ENCODE peak calls at places on chromosome 14, in eight cellular contexts. K is small intestine, H is tibial artery, W is Peyer's patch, Q is HepG2, Z is psoas muscle, G is upper lobe of right lung, X is heart left ventricle. P is an unnamed sample. For H3K4me1, the result is how much of the 10 kb centered on the place peaks cover.

GRCh38 chr14:101231828-101232227 is 328.3 kb upstream of the RTL1 start:
- DNase-seq in X (no peak), K (no peak), Q (no peak), Z (peak), G (no peak), W (no peak), H (no peak), P (peak)

GRCh38 chr14:55707365-55707804 is 127.4 kb downstream of the KTN1 start:
- DNase-seq in Z (no peak), Q (peak), K (peak), G (no peak), W (no peak), X (no peak), H (no peak), P (no peak)

GRCh38 chr14:25069889-25070288 is 19.9 kb upstream of the STXBP6 start:
- DNase-seq in K (no peak), Z (no peak), W (no peak), H (no peak), X (no peak), G (no peak), Q (no peak), P (no peak)

GRCh38 chr14:52902971-52903385 is 47.9 kb downstream of the FERMT2 start:
- DNase-seq in K (no peak), H (no peak), X (no peak), Z (no peak), G (no peak), Q (no peak), W (no peak), P (no peak)

GRCh38 chr14:94368956-94369355 is 19.4 kb downstream of the SERPINA1 start:
- DNase-seq in G (no peak), W (no peak), Z (no peak), H (no peak), Q (peak), K (no peak), X (no peak), P (no peak)

GRCh38 chr14:46580941-46581671 is 70.5 kb downstream of the RPL10L start:
- DNase-seq in Q (peak), G (no peak), Z (no peak), X (no peak), H (no peak), K (peak), W (no peak), P (no peak)

GRCh38 chr14:87014854-87015253 is 978.1 kb downstream of the GALC start:
- DNase-seq in K (no peak), H (no peak), X (no peak), Z (no peak), Q (no peak), G (no peak), W (no peak), P (no peak)

GRCh38 chr14:104827173-104828055 is 26.5 kb downstream of the ZBTB42 start:
- DNase-seq in G (peak), Q (peak), K (peak), X (no peak), Z (no peak), H (peak), W (peak), P (no peak)

GRCh38 chr14:26596722-26597030 is 1.2 kb downstream of the NOVA1 start:
- DNase-seq in H (peak), K (no peak), W (no peak), Q (no peak), Z (peak), X (no peak), G (peak), P (no peak)

GRCh38 chr14:83347874-83348273 is 1814.2 kb upstream of the SEL1L start:
- DNase-seq in X (no peak), W (no peak), H (no peak), K (no peak), G (no peak), Q (no peak), Z (no peak), P (no peak)

GRCh38 chr14:86038401-86038985 is 508.5 kb downstream of the FLRT2 start:
- DNase-seq in G (peak), Z (no peak), W (no peak), X (peak), K (no peak), Q (peak), H (no peak), P (no peak)

GRCh38 chr14:97791072-97791471 is 993.9 kb downstream of the VRK1 start:
- DNase-seq in X (no peak), W (no peak), K (no peak), Q (no peak), Z (no peak), H (no peak), G (no peak), P (no peak)

GRCh38 chr14:105092912-105093425 is 27.7 kb upstream of the GPR132 start:
- DNase-seq in H (peak), K (peak), Q (no peak), G (peak), W (peak), X (peak), Z (no peak), P (no peak)

GRCh38 chr14:77376380-77376770 is 519 bp downstream of the TMED8 start:
- DNase-seq in Q (no peak), X (peak), Z (peak), G (peak), K (peak), H (no peak), W (no peak), P (no peak)

GRCh38 chr14:68898248-68899032 is 80.7 kb downstream of the ACTN1 start:
- DNase-seq in G (no peak), K (no peak), Z (peak), H (no peak), W (no peak), X (no peak), Q (no peak), P (no peak)

GRCh38 chr14:59190372-59190771 is 1.9 kb downstream of the DAAM1 start:
- DNase-seq in G (no peak), X (peak), W (no peak), Q (peak), Z (no peak), K (no peak), H (no peak), P (peak)

GRCh38 chr14:95514131-95515079 is 2.0 kb downstream of the SYNE3 start:
- DNase-seq in X (no peak), H (no peak), Q (no peak), K (no peak), Z (no peak), G (no peak), W (no peak), P (peak)

GRCh38 chr14:50351016-50351415 is 38.9 kb downstream of the DMAC2L start:
- DNase-seq in K (no peak), X (no peak), Q (no peak), W (no peak), H (no peak), Z (no peak), G (no peak), P (no peak)

GRCh38 chr14:76293923-76294322 is 82.0 kb upstream of the ESRRB start:
- DNase-seq in Z (no peak), G (no peak), H (peak), K (peak), Q (peak), X (no peak), W (no peak), P (no peak)

GRCh38 chr14:102182901-102183619 is 43.4 kb downstream of the WDR20 start:
- DNase-seq in W (no peak), X (no peak), G (no peak), H (no peak), Q (no peak), K (no peak), Z (no peak), P (no peak)

DNA sequence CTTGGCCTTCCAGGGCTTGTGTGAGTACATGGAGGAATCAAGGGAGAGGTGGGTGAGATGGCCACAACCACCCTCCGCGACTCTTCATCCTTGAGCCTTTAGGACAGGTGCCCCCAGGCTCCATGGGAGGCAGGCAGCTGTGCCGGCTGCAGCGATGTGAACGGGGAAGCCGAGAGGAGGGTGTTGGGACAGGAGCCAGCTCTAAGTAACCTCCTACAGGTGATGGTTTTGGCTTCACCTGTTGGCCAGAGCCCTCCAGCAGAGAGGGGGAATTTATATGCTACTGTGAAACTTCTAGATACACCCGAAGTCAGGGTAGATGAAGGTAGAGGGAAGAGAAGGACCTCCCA is 132.2 kb upstream of the HIF1A start:
- DNase-seq in Q (no peak), X (no peak), G (no peak), Z (no peak), H (no peak), W (no peak), K (no peak), P (peak)
- H3K4me1 ChIP-seq in Q (half or more), X (under half), G (under half), Z (under half), H (under half), W (under half), K (under half), P (under half)

GRCh38 chr14:80992580-80992979 is 37.2 kb downstream of the TSHR start:
- DNase-seq in Z (no peak), X (no peak), Q (no peak), W (no peak), H (no peak), G (no peak), K (no peak), P (no peak)

GRCh38 chr14:80988742-80989429 is 33.5 kb downstream of the TSHR start:
- DNase-seq in H (no peak), Z (no peak), W (no peak), Q (no peak), K (no peak), G (no peak), X (no peak), P (no peak)

GRCh38 chr14:80982711-80983110 is 27.3 kb downstream of the TSHR start:
- DNase-seq in H (no peak), K (no peak), G (no peak), Q (no peak), X (no peak), Z (no peak), W (no peak), P (no peak)

GRCh38 chr14:80987235-80988032 is 32.0 kb downstream of the TSHR start:
- DNase-seq in W (no peak), K (peak), Q (peak), H (peak), Z (peak), G (no peak), X (peak), P (peak)

DNA sequence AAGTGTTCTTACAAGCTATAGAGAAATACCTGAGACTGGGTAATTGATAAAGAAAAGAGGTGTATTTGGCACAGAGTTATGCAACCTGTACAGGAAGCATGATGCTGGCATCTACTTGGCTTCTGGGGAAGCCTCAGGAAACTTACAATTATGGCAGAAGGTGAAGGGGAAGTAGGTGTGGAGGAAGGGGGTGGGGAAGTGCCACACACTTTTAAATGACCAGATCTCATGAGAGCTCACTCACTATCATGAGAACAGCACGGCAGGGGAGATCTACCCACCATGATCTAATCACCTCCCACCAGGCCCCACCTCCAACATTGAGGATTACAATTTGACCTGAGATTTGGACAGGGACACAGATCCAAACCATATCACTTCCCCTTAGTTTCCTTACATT is 32.8 kb downstream of the TSHR start:
- DNase-seq in H (no peak), G (no peak), Q (no peak), W (no peak), X (no peak), Z (no peak), K (no peak), P (no peak)
- H3K4me3 ChIP-seq in H (no peak), G (no peak), Q (no peak), W (no peak), X (no peak), Z (no peak), K (no peak), P (no peak)

GRCh38 chr14:67584931-67585330 is 15.1 kb downstream of the PIGH start:
- DNase-seq in W (no peak), K (no peak), H (no peak), Z (no peak), X (no peak), Q (no peak), G (no peak), P (no peak)

GRCh38 chr14:67582061-67582460 is 18.0 kb downstream of the PIGH start:
- DNase-seq in Q (no peak), H (peak), X (no peak), Z (no peak), W (no peak), G (no peak), K (no peak), P (no peak)

GRCh38 chr14:67589212-67589770 is 10.8 kb downstream of the PIGH start:
- DNase-seq in G (no peak), X (no peak), Z (no peak), W (no peak), Q (no peak), H (no peak), K (peak), P (no peak)

GRCh38 chr14:67583711-67584644 is 16.1 kb downstream of the PIGH start:
- DNase-seq in K (peak), G (no peak), W (no peak), H (no peak), Q (peak), Z (no peak), X (peak), P (no peak)

DNA sequence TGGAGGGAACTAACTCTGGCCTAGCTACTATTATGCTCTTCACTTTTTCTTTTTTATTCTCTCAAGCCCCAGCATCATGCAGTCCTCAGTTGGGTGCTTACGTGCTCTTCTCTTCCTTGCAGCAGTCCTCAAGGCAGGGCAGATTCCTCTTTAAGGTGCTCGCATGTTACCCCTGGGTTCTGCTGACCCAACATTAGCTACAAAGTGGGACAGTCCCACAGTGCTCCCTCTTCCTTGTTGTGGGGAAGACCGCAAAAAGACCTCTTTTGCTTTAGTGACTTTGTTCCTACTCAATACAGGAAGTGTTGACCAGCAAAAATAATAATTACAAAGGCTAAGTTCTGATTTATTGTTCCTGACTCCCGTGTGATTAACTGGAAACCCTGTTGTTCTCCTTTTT is 13.8 kb downstream of the PIGH start:
- DNase-seq in X (no peak), Z (no peak), H (no peak), G (no peak), Q (no peak), K (no peak), W (no peak), P (no peak)
- H3K27ac ChIP-seq in X (no peak), Z (no peak), H (no peak), G (no peak), Q (no peak), K (no peak), W (no peak), P (no peak)

DNA sequence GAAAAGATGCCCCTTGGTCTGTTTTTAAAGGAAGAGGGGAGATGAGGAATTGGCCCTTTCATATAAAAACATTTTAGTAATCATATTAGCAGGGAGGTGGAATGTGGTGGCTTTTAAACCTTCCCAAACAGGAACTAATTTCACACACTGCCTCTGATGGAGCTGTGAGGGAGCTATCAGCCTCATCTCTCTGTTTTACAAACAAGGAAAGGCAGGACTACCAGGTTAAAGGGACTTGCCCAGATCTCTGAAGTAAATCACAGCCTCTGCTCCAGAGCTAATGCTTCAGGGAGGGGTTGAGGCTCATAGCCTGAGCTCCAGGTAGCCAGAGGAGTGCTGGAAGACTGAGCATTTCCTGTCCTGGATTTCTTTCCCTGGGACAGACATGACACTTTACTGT is 1.1 kb upstream of the BMP4 start:
- DNase-seq in Z (no peak), X (no peak), K (no peak), Q (peak), W (no peak), H (no peak), G (no peak), P (no peak)
- H3K4me1 ChIP-seq in Z (under half), X (under half), K (under half), Q (half or more), W (under half), H (under half), G (under half), P (under half)

GRCh38 chr14:91119556-91120311 is 5.9 kb downstream of the DGLUCY start:
- DNase-seq in Q (no peak), Z (peak), G (no peak), H (no peak), X (no peak), K (no peak), W (no peak), P (no peak)
- H3K4me3 ChIP-seq in Q (no peak), Z (no peak), G (no peak), H (no peak), X (no peak), K (no peak), W (no peak), P (no peak)

GRCh38 chr14:23128969-23129758 is 10.1 kb upstream of the CEBPE start:
- DNase-seq in X (no peak), K (no peak), Q (no peak), Z (no peak), H (no peak), W (no peak), G (no peak), P (no peak)

GRCh38 chr14:23131482-23131881 is 12.4 kb upstream of the CEBPE start:
- DNase-seq in K (no peak), X (no peak), Z (no peak), H (no peak), W (no peak), Q (no peak), G (no peak), P (no peak)

GRCh38 chr14:23127861-23128260 is 8.8 kb upstream of the CEBPE start:
- DNase-seq in Q (no peak), K (no peak), H (no peak), G (no peak), X (no peak), Z (no peak), W (no peak), P (no peak)

GRCh38 chr14:23130875-23131274 is 11.8 kb upstream of the CEBPE start:
- DNase-seq in G (no peak), X (no peak), K (no peak), W (no peak), Z (no peak), Q (no peak), H (no peak), P (no peak)

DNA sequence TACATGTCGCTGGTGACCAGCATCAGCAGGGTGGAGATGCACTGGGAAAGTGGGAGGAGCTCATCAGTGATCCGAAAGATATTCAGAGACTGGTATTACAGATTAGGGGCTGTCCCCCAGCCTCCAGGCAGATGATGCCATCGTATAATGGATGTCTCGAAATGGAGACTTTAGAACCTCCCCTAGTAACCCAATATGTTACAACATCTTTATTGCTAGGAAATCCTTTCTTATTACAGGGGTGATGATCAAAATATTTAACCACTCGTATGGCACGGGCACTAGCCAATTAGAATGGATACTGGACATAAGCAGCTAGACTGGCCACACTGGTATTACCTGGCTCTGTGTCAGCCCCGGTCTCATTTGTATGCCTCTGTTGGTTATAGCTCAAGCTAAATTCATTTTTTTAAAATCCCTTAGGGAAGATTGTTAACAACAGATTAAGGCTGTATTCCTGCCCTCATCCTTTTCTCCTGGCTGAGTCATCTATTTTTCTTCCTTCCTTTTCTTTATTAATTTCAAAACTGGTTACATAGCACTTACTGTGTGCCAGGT is 10.8 kb upstream of the CEBPE start:
- DNase-seq in Z (no peak), W (no peak), H (no peak), G (no peak), K (no peak), X (no peak), Q (no peak), P (no peak)
- H3K27ac ChIP-seq in Z (no peak), W (no peak), H (no peak), G (no peak), K (no peak), X (no peak), Q (no peak), P (no peak)

GRCh38 chr14:92922883-92923743 is at the start of gene CHGA:
- DNase-seq in Z (peak), Q (peak), X (peak), W (peak), K (peak), H (no peak), G (peak), P (no peak)
- H3K4me1 ChIP-seq in Z (under half), Q (under half), X (under half), W (under half), K (under half), H (under half), G (under half), P (under half)

GRCh38 chr14:21192447-21192822 is 36.6 kb upstream of the OR5AU1 start:
- DNase-seq in X (no peak), Z (no peak), K (no peak), H (no peak), W (no peak), Q (no peak), G (no peak), P (no peak)
- H3K4me3 ChIP-seq in X (peak), Z (peak), K (no peak), H (peak), W (no peak), Q (peak), G (no peak), P (no peak)

GRCh38 chr14:56730468-56731145 is 79.7 kb downstream of the OTX2 start:
- DNase-seq in Z (no peak), Q (no peak), K (no peak), W (no peak), H (no peak), G (no peak), X (no peak), P (no peak)
- H3K27ac ChIP-seq in Z (no peak), Q (no peak), K (no peak), W (no peak), H (no peak), G (no peak), X (no peak), P (no peak)

DNA sequence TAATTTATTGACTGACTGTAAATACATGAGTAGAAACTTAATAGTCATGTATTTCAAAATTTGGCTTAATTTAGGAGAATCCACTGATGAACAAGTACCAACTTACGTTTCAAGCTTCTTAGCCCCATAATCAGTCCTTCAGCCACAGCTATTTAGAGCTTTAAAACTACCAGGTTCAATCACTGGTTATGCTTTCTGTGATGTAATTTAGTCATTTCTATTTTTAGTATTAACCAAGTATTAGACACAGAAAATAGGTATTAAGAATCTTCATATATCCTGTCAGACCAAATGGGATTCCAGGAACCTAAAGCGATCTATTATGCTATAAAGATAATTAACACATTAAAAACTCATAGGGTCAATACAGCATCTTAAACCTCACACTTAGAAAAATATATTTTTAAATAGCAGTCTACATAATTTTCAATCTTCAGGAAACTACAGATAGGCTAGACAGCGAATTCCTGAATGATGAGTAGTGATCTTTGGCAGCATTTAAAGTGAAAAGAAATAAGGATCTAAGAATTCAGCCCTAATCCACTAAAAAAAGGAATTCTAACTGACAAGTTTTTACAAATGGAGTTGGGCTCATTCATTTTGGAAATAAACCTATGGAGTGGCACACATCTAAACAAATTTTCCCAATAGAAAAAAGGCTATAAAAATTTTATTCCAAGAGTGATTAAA is 51.5 kb downstream of the ZC3H14 start:
- DNase-seq in H (no peak), K (no peak), Q (no peak), W (no peak), G (no peak), Z (no peak), X (no peak), P (no peak)
- H3K4me1 ChIP-seq in H (under half), K (under half), Q (under half), W (under half), G (under half), Z (under half), X (under half), P (under half)

P was measured in ascending aorta.